ENCODE peak calls at places on chromosome 4, in six cellular contexts. M, J, E, K, Y and W are unnamed samples. For H3K4me1 and H3K9me3, the result is how much of the 10 kb centered on the place peaks cover.

GRCh38 chr4:181966084-181966483 is 277.1 kb upstream of the TENM3 start:
- DNase-seq in Y (no peak), J (no peak), M (no peak), K (no peak), E (no peak), W (no peak)

GRCh38 chr4:64781737-64782326 is 372.6 kb upstream of the TECRL start:
- DNase-seq in Y (no peak), E (no peak), M (no peak), K (no peak), J (no peak), W (no peak)

GRCh38 chr4:163565228-163566040 is 70.9 kb downstream of the TMA16 start:
- DNase-seq in E (no peak), Y (no peak), J (no peak), M (no peak), K (no peak), W (no peak)

GRCh38 chr4:84481879-84482245 is 17.2 kb downstream of the NKX6-1 start:
- DNase-seq in K (no peak), J (no peak), M (no peak), Y (no peak), E (no peak), W (no peak)

GRCh38 chr4:153447175-153447887 is 18.8 kb upstream of the TMEM131L start:
- DNase-seq in K (no peak), Y (no peak), J (no peak), M (no peak), E (no peak), W (no peak)

GRCh38 chr4:15451866-15452765 is 17.6 kb upstream of the CC2D2A start:
- DNase-seq in K (no peak), Y (no peak), J (no peak), E (no peak), M (no peak), W (no peak)

GRCh38 chr4:154916068-154916467 is 135.0 kb downstream of the RBM46 start:
- DNase-seq in E (no peak), K (no peak), J (no peak), M (no peak), Y (no peak), W (no peak)

GRCh38 chr4:56149601-56150000 is 200.9 kb downstream of the CEP135 start:
- DNase-seq in M (no peak), E (no peak), J (no peak), Y (no peak), K (no peak), W (no peak)

GRCh38 chr4:125010776-125011503 is 298.4 kb upstream of the ANKRD50 start:
- DNase-seq in M (no peak), K (no peak), Y (no peak), J (no peak), E (no peak), W (no peak)

GRCh38 chr4:56466910-56467283 is 520 bp upstream of the SRP72 start:
- DNase-seq in M (no peak), J (no peak), Y (no peak), K (no peak), E (no peak), W (no peak)

GRCh38 chr4:176837176-176837915 is 44.6 kb upstream of the VEGFC start:
- DNase-seq in Y (no peak), E (no peak), M (no peak), J (no peak), K (no peak), W (no peak)

GRCh38 chr4:20431422-20432014 is 179.8 kb downstream of the SLIT2 start:
- DNase-seq in E (no peak), K (no peak), Y (no peak), J (no peak), M (no peak), W (no peak)

GRCh38 chr4:91113130-91113706 is 986.0 kb downstream of the CCSER1 start:
- DNase-seq in E (no peak), M (peak), K (no peak), J (no peak), Y (no peak), W (no peak)

GRCh38 chr4:6420036-6420435 is 52.4 kb downstream of the PPP2R2C start:
- DNase-seq in E (no peak), K (no peak), M (no peak), J (no peak), Y (no peak), W (no peak)
- H3K4me1 ChIP-seq in E (under half), K (under half), M (under half), J (under half), Y (under half), W (under half)

DNA sequence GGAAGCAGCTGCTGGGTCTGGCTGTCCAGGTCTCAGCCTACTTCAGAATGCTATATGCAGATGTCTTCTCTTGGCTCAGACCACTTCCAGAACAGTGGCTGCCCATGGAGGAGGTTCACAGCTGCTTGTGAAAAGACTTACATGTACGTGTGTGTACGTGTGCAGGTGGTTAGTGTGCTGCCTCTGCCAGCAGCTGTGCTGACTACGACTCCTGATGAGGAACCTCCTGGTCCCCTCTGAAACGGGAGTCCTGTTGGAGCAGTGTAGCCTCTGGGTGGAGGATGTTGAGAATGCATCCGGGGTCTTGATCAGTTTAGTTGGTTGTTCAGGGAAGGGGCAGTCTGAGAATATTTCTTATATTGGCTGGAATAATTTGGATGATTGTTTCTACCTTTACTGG is 155.9 kb upstream of the WDR1 start:
- DNase-seq in Y (no peak), K (no peak), E (no peak), J (peak), M (no peak), W (no peak)
- H3K27ac ChIP-seq in Y (no peak), K (no peak), E (no peak), J (no peak), M (no peak), W (no peak)

DNA sequence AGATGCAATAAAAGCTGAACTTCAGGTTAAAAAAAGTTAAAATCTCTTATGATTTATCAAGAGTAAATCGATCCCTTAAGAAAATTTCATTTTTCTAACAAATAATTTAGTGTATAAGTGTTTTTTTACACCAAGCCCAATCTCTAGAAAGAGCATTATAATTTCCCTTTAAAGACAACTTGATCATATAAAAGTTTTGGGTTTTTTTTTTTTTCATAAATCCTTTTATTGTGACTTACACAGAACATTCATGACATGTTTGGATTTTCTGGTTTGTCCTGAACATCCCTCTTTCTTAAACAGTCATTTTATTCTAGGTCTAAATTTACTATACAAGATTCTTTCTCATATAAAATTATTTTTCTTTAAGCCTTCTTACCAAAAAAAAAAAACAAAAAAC is 6.5 kb downstream of the ZNF721 start:
- DNase-seq in M (no peak), J (no peak), Y (no peak), E (no peak), K (no peak), W (no peak)
- H3K9me3 ChIP-seq in M (under half), J (half or more), Y (under half), E (under half), K (under half), W (under half)

GRCh38 chr4:76203541-76203940 is 10.1 kb downstream of the SCARB2 start:
- DNase-seq in M (no peak), Y (no peak), E (no peak), J (no peak), K (no peak), W (no peak)
- H3K4me1 ChIP-seq in M (under half), Y (under half), E (half or more), J (under half), K (under half), W (under half)

DNA sequence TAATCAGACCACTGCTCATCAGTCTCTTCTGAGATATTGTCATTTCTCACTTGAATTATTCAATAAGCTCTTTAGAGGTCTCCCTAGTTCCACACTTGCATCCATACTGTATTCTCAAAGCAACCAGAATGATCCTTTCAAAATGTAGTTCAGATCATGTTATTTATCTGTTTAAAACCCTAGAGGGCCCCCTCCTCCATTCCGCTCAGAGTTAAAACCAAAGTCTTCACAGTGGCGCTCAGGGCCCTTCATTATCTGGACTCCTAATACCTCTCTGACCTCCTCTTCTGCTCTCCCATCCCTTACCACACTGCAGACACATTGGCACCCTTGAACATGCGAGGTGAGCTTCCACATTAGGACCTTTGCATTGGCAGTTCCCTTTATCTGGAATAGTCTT is 32.7 kb upstream of the HPGDS start:
- DNase-seq in M (no peak), K (no peak), J (no peak), Y (no peak), E (no peak), W (no peak)
- H3K27ac ChIP-seq in M (no peak), K (no peak), J (no peak), Y (no peak), E (no peak), W (no peak)

DNA sequence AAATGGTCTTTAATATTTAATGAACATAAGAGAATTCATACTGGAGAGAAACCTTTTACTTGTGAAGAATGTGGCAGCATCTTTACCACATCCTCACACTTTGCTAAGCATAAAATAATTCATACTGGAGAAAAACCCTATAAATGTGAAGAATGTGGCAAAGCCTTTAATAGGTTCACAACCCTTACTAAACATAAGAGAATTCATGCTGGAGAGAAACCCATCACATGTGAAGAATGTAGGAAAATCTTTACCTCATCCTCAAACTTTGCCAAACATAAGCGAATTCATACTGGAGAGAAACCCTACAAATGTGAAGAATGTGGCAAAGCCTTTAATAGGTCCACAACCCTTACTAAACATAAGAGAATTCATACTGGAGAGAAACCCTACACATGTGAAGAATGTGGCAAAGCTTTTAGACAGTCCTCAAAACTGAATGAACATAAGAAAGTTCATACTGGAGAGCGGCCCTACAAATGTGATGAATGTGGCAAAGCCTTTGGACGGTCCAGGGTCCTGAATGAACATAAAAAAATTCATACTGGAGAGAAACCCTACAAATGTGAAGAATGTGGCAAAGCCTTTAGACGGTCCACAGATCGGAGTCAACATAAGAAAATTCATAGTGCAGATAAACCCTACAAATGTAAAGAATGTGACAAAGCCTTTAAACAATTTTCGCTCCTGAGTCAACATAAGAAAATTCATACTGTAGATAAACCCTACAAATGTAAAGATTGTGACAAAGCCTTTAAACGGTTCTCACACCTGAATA is 35.6 kb downstream of the ZNF141 start:
- DNase-seq in Y (no peak), J (no peak), K (no peak), M (no peak), E (no peak), W (no peak)
- H3K9me3 ChIP-seq in Y (half or more), J (half or more), K (under half), M (under half), E (under half), W (half or more)

DNA sequence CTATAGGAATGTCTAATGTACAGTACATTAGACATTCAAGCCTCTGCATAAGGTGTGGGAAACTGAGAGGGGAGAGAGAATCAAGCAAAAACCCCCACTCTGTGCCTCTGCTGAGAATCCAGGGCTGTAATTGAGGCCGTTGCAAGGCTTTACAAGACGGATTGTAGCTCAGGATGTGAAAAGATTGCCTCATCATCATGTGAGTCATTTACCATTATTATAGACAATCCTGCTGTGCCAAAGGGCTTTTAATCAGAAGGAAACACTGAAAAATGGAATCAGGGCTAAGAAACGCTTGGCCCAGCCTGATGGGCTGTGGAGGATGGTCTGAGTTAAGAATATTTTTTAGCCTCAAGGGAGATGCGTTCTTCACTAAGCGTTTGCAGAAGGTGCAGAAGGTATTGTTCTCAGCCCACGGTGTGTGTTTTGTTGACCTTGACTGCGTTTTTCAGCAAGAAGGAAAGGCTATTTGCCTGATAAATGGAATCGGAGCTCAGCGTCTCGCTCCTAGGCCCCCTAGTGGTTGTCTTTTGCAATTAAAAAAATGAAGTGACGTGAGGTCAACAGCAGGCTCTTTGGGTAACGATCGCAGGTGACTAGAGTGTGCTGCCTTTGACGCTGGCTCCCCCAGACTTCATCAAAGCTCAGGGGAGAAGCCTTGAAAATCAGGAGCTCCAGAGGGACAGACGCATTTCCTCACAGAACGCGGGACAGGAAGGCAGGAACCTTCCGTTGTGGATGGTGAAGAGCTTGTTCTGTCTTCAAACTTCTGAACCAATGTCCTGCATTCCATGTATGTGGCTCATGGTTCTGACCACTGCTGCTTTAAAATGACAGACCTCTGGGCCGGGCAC is 18.1 kb upstream of the CHRNA9 start:
- DNase-seq in E (peak), Y (peak), K (peak), M (peak), J (peak), W (peak)
- H3K4me1 ChIP-seq in E (under half), Y (under half), K (under half), M (under half), J (under half), W (under half)